ENCODE peak calls at places on chromosomes 5 and 9, in ten cellular contexts. One of them, this sample, is unnamed.

GRCh38 chr9:3088166-3088702 is 244.3 kb upstream of the PUM3 start:
- DNase-seq in left ventricle myocardium inferior: no peak
- DNase-seq in stimulated activated CD4-positive, alpha-beta T cell treated with anti-CD3 and anti-CD28 coated beads, Interleukin-2, amount 100 ng/mL, for 48 hours: no peak
- DNase-seq in memory B cell: no peak
- DNase-seq in ureter: no peak
- DNase-seq in HEK293T: no peak
- DNase-seq in activated naive CD8-positive, alpha-beta T cell treated with anti-CD3 and anti-CD28 coated beads for 36 hours: no peak
- DNase-seq in MV-4-11: no peak
- DNase-seq in naive thymus-derived CD8-positive, alpha-beta T cell: no peak
- DNase-seq in left cardiac atrium: no peak
- DNase-seq in this sample: no peak

GRCh38 chr9:134678671-134679443 is 37.3 kb downstream of the COL5A1 start:
- DNase-seq in left ventricle myocardium inferior: no peak
- DNase-seq in stimulated activated CD4-positive, alpha-beta T cell treated with anti-CD3 and anti-CD28 coated beads, Interleukin-2, amount 100 ng/mL, for 48 hours: no peak
- DNase-seq in memory B cell: no peak
- DNase-seq in ureter: no peak
- DNase-seq in HEK293T: no peak
- DNase-seq in activated naive CD8-positive, alpha-beta T cell treated with anti-CD3 and anti-CD28 coated beads for 36 hours: no peak
- DNase-seq in MV-4-11: no peak
- DNase-seq in naive thymus-derived CD8-positive, alpha-beta T cell: no peak
- DNase-seq in left cardiac atrium: no peak
- DNase-seq in this sample: no peak

GRCh38 chr5:72558383-72558782 is 51.2 kb upstream of the ZNF366 start:
- DNase-seq in left ventricle myocardium inferior: no peak
- DNase-seq in stimulated activated CD4-positive, alpha-beta T cell treated with anti-CD3 and anti-CD28 coated beads, Interleukin-2, amount 100 ng/mL, for 48 hours: no peak
- DNase-seq in memory B cell: no peak
- DNase-seq in ureter: no peak
- DNase-seq in HEK293T: no peak
- DNase-seq in activated naive CD8-positive, alpha-beta T cell treated with anti-CD3 and anti-CD28 coated beads for 36 hours: no peak
- DNase-seq in MV-4-11: no peak
- DNase-seq in naive thymus-derived CD8-positive, alpha-beta T cell: no peak
- DNase-seq in left cardiac atrium: no peak
- DNase-seq in this sample: no peak

GRCh38 chr9:108953983-108954574 is 19.9 kb downstream of the ABITRAM start:
- DNase-seq in left ventricle myocardium inferior: no peak
- DNase-seq in stimulated activated CD4-positive, alpha-beta T cell treated with anti-CD3 and anti-CD28 coated beads, Interleukin-2, amount 100 ng/mL, for 48 hours: no peak
- DNase-seq in memory B cell: no peak
- DNase-seq in ureter: no peak
- DNase-seq in HEK293T: peak
- DNase-seq in activated naive CD8-positive, alpha-beta T cell treated with anti-CD3 and anti-CD28 coated beads for 36 hours: no peak
- DNase-seq in MV-4-11: peak
- DNase-seq in naive thymus-derived CD8-positive, alpha-beta T cell: peak
- DNase-seq in left cardiac atrium: no peak
- DNase-seq in this sample: peak

GRCh38 chr5:96433066-96433447 is at the start of gene PCSK1:
- DNase-seq in left ventricle myocardium inferior: no peak
- DNase-seq in stimulated activated CD4-positive, alpha-beta T cell treated with anti-CD3 and anti-CD28 coated beads, Interleukin-2, amount 100 ng/mL, for 48 hours: no peak
- DNase-seq in memory B cell: no peak
- DNase-seq in ureter: no peak
- DNase-seq in HEK293T: no peak
- DNase-seq in activated naive CD8-positive, alpha-beta T cell treated with anti-CD3 and anti-CD28 coated beads for 36 hours: no peak
- DNase-seq in MV-4-11: no peak
- DNase-seq in naive thymus-derived CD8-positive, alpha-beta T cell: no peak
- DNase-seq in left cardiac atrium: no peak
- DNase-seq in this sample: no peak

GRCh38 chr5:156076912-156077311 is 250.1 kb upstream of the SGCD start:
- DNase-seq in left ventricle myocardium inferior: no peak
- DNase-seq in stimulated activated CD4-positive, alpha-beta T cell treated with anti-CD3 and anti-CD28 coated beads, Interleukin-2, amount 100 ng/mL, for 48 hours: no peak
- DNase-seq in memory B cell: no peak
- DNase-seq in ureter: no peak
- DNase-seq in HEK293T: no peak
- DNase-seq in activated naive CD8-positive, alpha-beta T cell treated with anti-CD3 and anti-CD28 coated beads for 36 hours: no peak
- DNase-seq in MV-4-11: no peak
- DNase-seq in naive thymus-derived CD8-positive, alpha-beta T cell: no peak
- DNase-seq in left cardiac atrium: no peak
- DNase-seq in this sample: no peak

GRCh38 chr5:137022043-137022442 is 477.1 kb downstream of the SPOCK1 start:
- DNase-seq in left ventricle myocardium inferior: peak
- DNase-seq in stimulated activated CD4-positive, alpha-beta T cell treated with anti-CD3 and anti-CD28 coated beads, Interleukin-2, amount 100 ng/mL, for 48 hours: no peak
- DNase-seq in memory B cell: no peak
- DNase-seq in ureter: no peak
- DNase-seq in HEK293T: no peak
- DNase-seq in activated naive CD8-positive, alpha-beta T cell treated with anti-CD3 and anti-CD28 coated beads for 36 hours: no peak
- DNase-seq in MV-4-11: no peak
- DNase-seq in naive thymus-derived CD8-positive, alpha-beta T cell: no peak
- DNase-seq in left cardiac atrium: peak
- DNase-seq in this sample: no peak

GRCh38 chr5:42798284-42799240 is 13.1 kb downstream of the SELENOP start:
- DNase-seq in left ventricle myocardium inferior: no peak
- DNase-seq in stimulated activated CD4-positive, alpha-beta T cell treated with anti-CD3 and anti-CD28 coated beads, Interleukin-2, amount 100 ng/mL, for 48 hours: no peak
- DNase-seq in memory B cell: no peak
- DNase-seq in ureter: no peak
- DNase-seq in HEK293T: no peak
- DNase-seq in activated naive CD8-positive, alpha-beta T cell treated with anti-CD3 and anti-CD28 coated beads for 36 hours: no peak
- DNase-seq in MV-4-11: no peak
- DNase-seq in naive thymus-derived CD8-positive, alpha-beta T cell: no peak
- DNase-seq in left cardiac atrium: no peak
- DNase-seq in this sample: no peak

GRCh38 chr9:132752877-132753592 is 82.8 kb downstream of the GTF3C4 start:
- DNase-seq in left ventricle myocardium inferior: no peak
- DNase-seq in stimulated activated CD4-positive, alpha-beta T cell treated with anti-CD3 and anti-CD28 coated beads, Interleukin-2, amount 100 ng/mL, for 48 hours: no peak
- DNase-seq in memory B cell: no peak
- DNase-seq in ureter: no peak
- DNase-seq in HEK293T: peak
- DNase-seq in activated naive CD8-positive, alpha-beta T cell treated with anti-CD3 and anti-CD28 coated beads for 36 hours: no peak
- DNase-seq in MV-4-11: no peak
- DNase-seq in naive thymus-derived CD8-positive, alpha-beta T cell: no peak
- DNase-seq in left cardiac atrium: no peak
- DNase-seq in this sample: no peak

GRCh38 chr9:13487936-13488335 is 208.4 kb upstream of the MPDZ start:
- DNase-seq in left ventricle myocardium inferior: no peak
- DNase-seq in stimulated activated CD4-positive, alpha-beta T cell treated with anti-CD3 and anti-CD28 coated beads, Interleukin-2, amount 100 ng/mL, for 48 hours: no peak
- DNase-seq in memory B cell: no peak
- DNase-seq in ureter: no peak
- DNase-seq in HEK293T: no peak
- DNase-seq in activated naive CD8-positive, alpha-beta T cell treated with anti-CD3 and anti-CD28 coated beads for 36 hours: no peak
- DNase-seq in MV-4-11: no peak
- DNase-seq in naive thymus-derived CD8-positive, alpha-beta T cell: no peak
- DNase-seq in left cardiac atrium: no peak
- DNase-seq in this sample: no peak

GRCh38 chr5:150061538-150061995 is 24.8 kb downstream of the CSF1R start:
- DNase-seq in left ventricle myocardium inferior: no peak
- DNase-seq in stimulated activated CD4-positive, alpha-beta T cell treated with anti-CD3 and anti-CD28 coated beads, Interleukin-2, amount 100 ng/mL, for 48 hours: no peak
- DNase-seq in memory B cell: no peak
- DNase-seq in ureter: no peak
- DNase-seq in HEK293T: no peak
- DNase-seq in activated naive CD8-positive, alpha-beta T cell treated with anti-CD3 and anti-CD28 coated beads for 36 hours: no peak
- DNase-seq in MV-4-11: no peak
- DNase-seq in naive thymus-derived CD8-positive, alpha-beta T cell: no peak
- DNase-seq in left cardiac atrium: no peak
- DNase-seq in this sample: no peak